ENCODE peak calls at places on chromosomes 4 and X, in five cellular contexts. N, J, W, S and K are unnamed samples.

GRCh38 chr4:151409470-151410313 is 716 bp downstream of the FHIP1A start:
- DNase-seq in N (peak), J (peak), W (peak), S (peak), K (peak)

GRCh38 chrX:19776753-19777152 is 110.6 kb downstream of the SH3KBP1 start:
- DNase-seq in N (no peak), J (peak), W (peak), S (no peak), K (no peak)

GRCh38 chrX:103626855-103627254 is 1.9 kb upstream of the TCEAL1 start:
- DNase-seq in N (no peak), J (no peak), W (no peak), S (no peak), K (no peak)

GRCh38 chrX:119477812-119478232 is 9.6 kb downstream of the SLC25A5 start:
- DNase-seq in N (no peak), J (peak), W (no peak), S (peak), K (peak)

GRCh38 chrX:46587753-46588171 is 14.2 kb downstream of the CHST7 start:
- DNase-seq in N (peak), J (no peak), W (no peak), S (no peak), K (no peak)

GRCh38 chrX:9678215-9678980 is 87.2 kb downstream of the GPR143 start:
- DNase-seq in N (no peak), J (no peak), W (no peak), S (peak), K (no peak)

GRCh38 chr4:140497776-140498636 is at the start of gene MGAT4D:
- DNase-seq in N (peak), J (no peak), W (no peak), S (no peak), K (no peak)

GRCh38 chrX:133983974-133984578 is 1.3 kb downstream of the GPC3 start:
- DNase-seq in N (peak), J (no peak), W (no peak), S (no peak), K (no peak)

GRCh38 chr4:77695769-77696168 is 90.1 kb downstream of the CXCL13 start:
- DNase-seq in N (peak), J (peak), W (no peak), S (peak), K (peak)

GRCh38 chr4:69239777-69240176 is 25.2 kb upstream of the UGT2B11 start:
- DNase-seq in N (no peak), J (no peak), W (no peak), S (peak), K (peak)

GRCh38 chr4:136934601-136935000 is 597.7 kb downstream of the PCDH18 start:
- DNase-seq in N (no peak), J (no peak), W (no peak), S (no peak), K (peak)

GRCh38 chr4:126986828-126987227 is 645.9 kb upstream of the INTU start:
- DNase-seq in N (peak), J (no peak), W (no peak), S (peak), K (peak)

GRCh38 chr4:13933163-13933562 is 305.6 kb upstream of the BOD1L1 start:
- DNase-seq in N (no peak), J (no peak), W (no peak), S (peak), K (peak)

GRCh38 chr4:104449537-104449936 is 45.2 kb downstream of the CXXC4 start:
- DNase-seq in N (no peak), J (no peak), W (no peak), S (no peak), K (no peak)

GRCh38 chr4:78565971-78566372 is 14.4 kb downstream of the ANXA3 start:
- DNase-seq in N (peak), J (no peak), W (no peak), S (peak), K (peak)

GRCh38 chr4:190020790-190021717 is 6.0 kb downstream of the FRG2 start:
- DNase-seq in N (peak), J (no peak), W (no peak), S (peak), K (peak)

GRCh38 chr4:184165291-184165690 is 52.4 kb downstream of the ENPP6 start:
- DNase-seq in N (peak), J (peak), W (no peak), S (peak), K (peak)

GRCh38 chr4:78517050-78517652 is 34.4 kb upstream of the ANXA3 start:
- DNase-seq in N (peak), J (peak), W (no peak), S (peak), K (peak)

GRCh38 chr4:105859233-105859632 is 36.0 kb upstream of the NPNT start:
- DNase-seq in N (no peak), J (no peak), W (no peak), S (peak), K (peak)

GRCh38 chr4:5965225-5965624 is 53.0 kb downstream of the C4orf50 start:
- DNase-seq in N (no peak), J (no peak), W (no peak), S (no peak), K (no peak)

GRCh38 chr4:155569960-155570515 is 96.6 kb upstream of the GUCY1A1 start:
- DNase-seq in N (no peak), J (no peak), W (no peak), S (peak), K (no peak)

GRCh38 chrX:42824541-42824940 is 46.6 kb upstream of the PPP1R2C start:
- DNase-seq in N (no peak), J (no peak), W (no peak), S (no peak), K (no peak)

GRCh38 chr4:91171217-91171616 is 1044.0 kb downstream of the CCSER1 start:
- DNase-seq in N (no peak), J (no peak), W (no peak), S (no peak), K (peak)

GRCh38 chrX:41435708-41436107 is 11.4 kb upstream of the NYX start:
- DNase-seq in N (no peak), J (no peak), W (no peak), S (no peak), K (no peak)

GRCh38 chr4:88696620-88697019 is 1.0 kb downstream of the NAP1L5 start:
- DNase-seq in N (no peak), J (no peak), W (no peak), S (peak), K (no peak)

GRCh38 chr4:48307528-48307927 is 33.8 kb upstream of the SLAIN2 start:
- DNase-seq in N (no peak), J (no peak), W (no peak), S (no peak), K (no peak)

GRCh38 chr4:15376594-15376993 is 51.2 kb upstream of the C1QTNF7 start:
- DNase-seq in N (no peak), J (no peak), W (no peak), S (no peak), K (peak)

GRCh38 chr4:1583051-1583785 is 100.9 kb downstream of the FAM53A start:
- DNase-seq in N (no peak), J (no peak), W (no peak), S (no peak), K (no peak)

GRCh38 chr4:74205559-74205958 is 47.6 kb downstream of the MTHFD2L start:
- DNase-seq in N (no peak), J (no peak), W (no peak), S (no peak), K (no peak)

GRCh38 chr4:155541716-155542115 is 124.9 kb upstream of the GUCY1A1 start:
- DNase-seq in N (no peak), J (no peak), W (no peak), S (peak), K (no peak)

GRCh38 chr4:8727546-8728510 is 135.3 kb downstream of the CPZ start:
- DNase-seq in N (no peak), J (no peak), W (no peak), S (no peak), K (no peak)

GRCh38 chrX:134435894-134436293 is 24.1 kb upstream of the HPRT1 start:
- DNase-seq in N (no peak), J (no peak), W (no peak), S (no peak), K (no peak)

GRCh38 chr4:53119685-53120084 is 246.2 kb downstream of the SCFD2 start:
- DNase-seq in N (peak), J (peak), W (no peak), S (peak), K (peak)

GRCh38 chrX:16771483-16772398 is 14.5 kb upstream of the TXLNG start:
- DNase-seq in N (peak), J (peak), W (no peak), S (peak), K (peak)

GRCh38 chr4:37629713-37630112 is 56.5 kb downstream of the RELL1 start:
- DNase-seq in N (no peak), J (no peak), W (no peak), S (no peak), K (no peak)

GRCh38 chr4:121736735-121737351 is 28.1 kb downstream of the SMIM43 start:
- DNase-seq in N (peak), J (peak), W (peak), S (peak), K (peak)

GRCh38 chrX:21657318-21658151 is 595 bp downstream of the KLHL34 start:
- DNase-seq in N (no peak), J (no peak), W (no peak), S (no peak), K (no peak)

GRCh38 chrX:314049-314448 is 4.5 kb downstream of the GTPBP6 start:
- DNase-seq in N (no peak), J (no peak), W (no peak), S (no peak), K (no peak)